ENCODE peak calls at places on chromosomes 2 and 18, in seven cellular contexts. N is T follicular helper cell, L is aorta, J is C1 segment of cervical spinal cord, S is caudate nucleus, D is kidney tubule cell, F is lower lobe of right lung. A is an unnamed sample.

GRCh38 chr2:12835733-12836132 is 119.0 kb downstream of the TRIB2 start:
- DNase-seq in N (no peak), F (no peak), S (no peak), J (no peak), L (no peak), D (no peak), A (no peak)

GRCh38 chr2:26605195-26605968 is 35.8 kb downstream of the CIB4 start:
- DNase-seq in D (peak; percentile 58), J (peak; percentile 30), N (no peak), S (no peak), F (no peak), L (no peak), A (peak; percentile 70)

GRCh38 chr2:86033751-86034680 is 71.7 kb downstream of the POLR1A start:
- DNase-seq in N (no peak), D (no peak), S (no peak), J (no peak), L (peak; percentile 37), F (no peak), A (no peak)

GRCh38 chr2:171979103-171979502 is 20.6 kb upstream of the METAP1D start:
- DNase-seq in J (no peak), N (no peak), L (no peak), S (no peak), F (no peak), D (no peak), A (no peak)

GRCh38 chr2:240528406-240529040 is 29.3 kb downstream of the ANKMY1 start:
- DNase-seq in L (no peak), J (no peak), F (no peak), D (no peak), N (no peak), S (no peak), A (no peak)

GRCh38 chr2:241617431-241618154 is 19.4 kb downstream of the THAP4 start:
- DNase-seq in S (no peak), J (peak; percentile 52), D (peak; percentile 44), L (no peak), N (no peak), F (peak; percentile 61), A (peak; percentile 33)

GRCh38 chr2:218041302-218042165 is 27.5 kb upstream of the RUFY4 start:
- DNase-seq in J (no peak), D (no peak), F (no peak), S (no peak), N (no peak), L (no peak), A (no peak)

GRCh38 chr18:47191956-47192355 is 15.8 kb upstream of the IER3IP1 start:
- DNase-seq in S (no peak), D (peak; percentile 69), L (no peak), F (no peak), J (no peak), N (no peak), A (peak; percentile 75)

GRCh38 chr2:32864761-32865160 is 82.0 kb upstream of the LTBP1 start:
- DNase-seq in N (no peak), L (no peak), D (peak; percentile 31), S (no peak), J (no peak), F (no peak), A (no peak)

GRCh38 chr2:30178618-30179404 is 32.0 kb downstream of the YPEL5 start:
- DNase-seq in S (no peak), F (no peak), N (no peak), L (no peak), J (no peak), D (no peak), A (peak; percentile 71)

GRCh38 chr2:240997141-240997855 is 1.1 kb upstream of the SNED1 start:
- DNase-seq in J (no peak), L (peak; percentile 78), S (no peak), N (no peak), F (peak; percentile 50), D (no peak), A (no peak)

GRCh38 chr2:220556658-220557057 is 929.2 kb downstream of the SLC4A3 start:
- DNase-seq in F (no peak), L (no peak), S (no peak), J (no peak), N (no peak), D (peak; percentile 87), A (peak; percentile 43)

GRCh38 chr2:100730290-100730868 is 89.6 kb upstream of the NPAS2 start:
- DNase-seq in S (no peak), J (no peak), D (peak; percentile 79), L (peak; percentile 87), F (peak; percentile 61), N (peak; percentile 5), A (peak; percentile 84)

GRCh38 chr2:224650815-224651439 is 65.2 kb downstream of the CCDC195 start:
- DNase-seq in N (no peak), S (no peak), F (no peak), J (peak; percentile 0), L (no peak), D (peak; percentile 62), A (peak; percentile 68)

GRCh38 chr2:228768818-228769217 is 502.3 kb downstream of the PID1 start:
- DNase-seq in J (no peak), F (no peak), D (peak; percentile 27), L (no peak), N (no peak), S (no peak), A (peak; percentile 48)

GRCh38 chr2:155830817-155831579 is 501.5 kb downstream of the NR4A2 start:
- DNase-seq in L (no peak), J (no peak), N (no peak), S (no peak), D (no peak), F (no peak), A (peak; percentile 24)

GRCh38 chr2:197297772-197298318 is 12.7 kb downstream of the ANKRD44 start:
- DNase-seq in L (no peak), S (no peak), D (no peak), N (no peak), F (no peak), J (no peak), A (no peak)

GRCh38 chr2:164954954-164955701 is at the start of gene SLC38A11:
- DNase-seq in S (no peak), J (no peak), D (peak; percentile 9), N (no peak), L (peak; percentile 79), F (no peak), A (peak; percentile 35)

GRCh38 chr2:11498543-11499034 is 32.6 kb upstream of the E2F6 start:
- DNase-seq in F (no peak), J (no peak), L (no peak), S (peak; percentile 47), D (peak; percentile 45), N (no peak), A (no peak)

GRCh38 chr2:187296869-187297268 is 151.2 kb downstream of the CALCRL start:
- DNase-seq in S (no peak), D (no peak), J (no peak), L (no peak), N (no peak), F (no peak), A (no peak)

GRCh38 chr2:231926761-231927565 is 767 bp upstream of the NPPC start:
- DNase-seq in F (peak; percentile 42), N (no peak), D (peak; percentile 58), S (no peak), L (peak; percentile 74), J (no peak), A (peak; percentile 54)

GRCh38 chr2:147198651-147199171 is 646.1 kb upstream of the ACVR2A start:
- DNase-seq in N (no peak), L (no peak), D (no peak), S (no peak), J (peak; percentile 68), F (no peak), A (no peak)

GRCh38 chr18:39604836-39605235 is 2039.2 kb upstream of the CELF4 start:
- DNase-seq in N (no peak), S (no peak), L (no peak), J (no peak), D (no peak), F (no peak), A (peak; percentile 60)

GRCh38 chr2:213251618-213252017 is 32.6 kb upstream of the SPAG16 start:
- DNase-seq in S (no peak), F (no peak), N (no peak), L (no peak), J (peak; percentile 4), D (peak; percentile 67), A (peak; percentile 67)

GRCh38 chr2:176164184-176164802 is 7.2 kb downstream of the HOXD3 start:
- DNase-seq in F (no peak), D (no peak), N (no peak), S (no peak), J (no peak), L (no peak), A (no peak)

A was measured in epithelial cell of esophagus.